ENCODE peak calls at places on chromosomes 7 and 10, in four cellular contexts. One of them, this sample, is unnamed.
A peak's percentile ranks its signal among the peaks of the same experiment; 100 is the strongest.

GRCh38 chr10:78438094-78438906 is 404.6 kb downstream of the RPS24 start:
- DNase-seq in GM20000: no peak
- DNase-seq in NCI-H1092 treated with DMSO at 0.1 percent for 48 hours: no peak
- DNase-seq in WTC11: no peak
- DNase-seq in this sample: no peak

GRCh38 chr10:32131388-32131787 is 75.2 kb upstream of the KIF5B start:
- DNase-seq in GM20000: no peak
- DNase-seq in NCI-H1092 treated with DMSO at 0.1 percent for 48 hours: no peak
- DNase-seq in WTC11: no peak
- DNase-seq in this sample: no peak

GRCh38 chr10:110993024-110993693 is 73.8 kb downstream of the SHOC2 start:
- DNase-seq in GM20000: peak; percentile 10
- DNase-seq in NCI-H1092 treated with DMSO at 0.1 percent for 48 hours: no peak
- DNase-seq in WTC11: no peak
- DNase-seq in this sample: no peak

GRCh38 chr10:119817991-119818888 is 54.4 kb downstream of the MCMBP start:
- DNase-seq in GM20000: peak; percentile 44
- DNase-seq in NCI-H1092 treated with DMSO at 0.1 percent for 48 hours: no peak
- DNase-seq in WTC11: peak; percentile 97
- DNase-seq in this sample: no peak

GRCh38 chr10:33388325-33388724 is 53.9 kb upstream of the NRP1 start:
- DNase-seq in GM20000: no peak
- DNase-seq in NCI-H1092 treated with DMSO at 0.1 percent for 48 hours: no peak
- DNase-seq in WTC11: no peak
- DNase-seq in this sample: no peak

GRCh38 chr7:86926732-86927131 is 132.7 kb downstream of the ELAPOR2 start:
- DNase-seq in GM20000: peak; percentile 41
- DNase-seq in NCI-H1092 treated with DMSO at 0.1 percent for 48 hours: peak; percentile 76
- DNase-seq in WTC11: peak; percentile 20
- DNase-seq in this sample: peak; percentile 61

GRCh38 chr10:364267-364775 is 229.1 kb downstream of the ZMYND11 start:
- DNase-seq in GM20000: no peak
- DNase-seq in NCI-H1092 treated with DMSO at 0.1 percent for 48 hours: no peak
- DNase-seq in WTC11: no peak
- DNase-seq in this sample: no peak

GRCh38 chr7:54743580-54743979 is 15.4 kb downstream of the SEC61G start:
- DNase-seq in GM20000: no peak
- DNase-seq in NCI-H1092 treated with DMSO at 0.1 percent for 48 hours: no peak
- DNase-seq in WTC11: no peak
- DNase-seq in this sample: no peak

GRCh38 chr10:13717936-13718772 is 131.4 kb downstream of the PRPF18 start:
- DNase-seq in GM20000: no peak
- DNase-seq in NCI-H1092 treated with DMSO at 0.1 percent for 48 hours: peak; percentile 52
- DNase-seq in WTC11: peak; percentile 25
- DNase-seq in this sample: no peak

GRCh38 chr7:2512179-2512644 is 7.4 kb upstream of the LFNG start:
- DNase-seq in GM20000: peak; percentile 78
- DNase-seq in NCI-H1092 treated with DMSO at 0.1 percent for 48 hours: peak; percentile 30
- DNase-seq in WTC11: no peak
- DNase-seq in this sample: no peak

GRCh38 chr10:102705531-102705930 is 8.7 kb downstream of the ARL3 start:
- DNase-seq in GM20000: no peak
- DNase-seq in NCI-H1092 treated with DMSO at 0.1 percent for 48 hours: no peak
- DNase-seq in WTC11: no peak
- DNase-seq in this sample: no peak

GRCh38 chr10:90929179-90929578 is 8.3 kb upstream of the ANKRD1 start:
- DNase-seq in GM20000: no peak
- DNase-seq in NCI-H1092 treated with DMSO at 0.1 percent for 48 hours: no peak
- DNase-seq in WTC11: no peak
- DNase-seq in this sample: no peak

GRCh38 chr10:122567056-122567660 is 6.6 kb downstream of the DMBT1 start:
- DNase-seq in GM20000: peak; percentile 28
- DNase-seq in NCI-H1092 treated with DMSO at 0.1 percent for 48 hours: no peak
- DNase-seq in WTC11: peak; percentile 57
- DNase-seq in this sample: no peak

GRCh38 chr7:39557222-39557621 is 9.0 kb upstream of the YAE1 start:
- DNase-seq in GM20000: no peak
- DNase-seq in NCI-H1092 treated with DMSO at 0.1 percent for 48 hours: no peak
- DNase-seq in WTC11: no peak
- DNase-seq in this sample: no peak

GRCh38 chr7:1912472-1913289 is 242.6 kb downstream of the ELFN1 start:
- DNase-seq in GM20000: no peak
- DNase-seq in NCI-H1092 treated with DMSO at 0.1 percent for 48 hours: no peak
- DNase-seq in WTC11: no peak
- DNase-seq in this sample: no peak

GRCh38 chr10:7436490-7437100 is 25.8 kb upstream of the SFMBT2 start:
- DNase-seq in GM20000: no peak
- DNase-seq in NCI-H1092 treated with DMSO at 0.1 percent for 48 hours: no peak
- DNase-seq in WTC11: no peak
- DNase-seq in this sample: no peak

This sample was measured in NCI-H146.